ENCODE peak calls at places on chromosome 13, in eight cellular contexts. G, V, M, K, C, F, P and L are unnamed samples.

GRCh38 chr13:102856603-102857002 is 10.8 kb downstream of the ERCC5 start:
- ATAC-seq in G (no peak), M (no peak), P (no peak), F (no peak), C (no peak), V (no peak), K (no peak), L (no peak)

GRCh38 chr13:113009743-113010509 is 40.9 kb downstream of the MCF2L start:
- ATAC-seq in C (no peak), M (no peak), K (no peak), G (no peak), V (peak; percentile 90), P (no peak), F (no peak), L (no peak)

GRCh38 chr13:72384879-72385278 is 342.6 kb downstream of the MZT1 start:
- ATAC-seq in V (no peak), C (no peak), F (no peak), P (no peak), G (no peak), M (no peak), K (no peak), L (no peak)

GRCh38 chr13:110938662-110939421 is 24.0 kb upstream of the ANKRD10 start:
- ATAC-seq in P (no peak), K (no peak), C (no peak), F (no peak), G (no peak), M (no peak), V (no peak), L (no peak)

GRCh38 chr13:40477623-40478608 is 188.5 kb downstream of the FOXO1 start:
- ATAC-seq in V (peak; percentile 24), P (no peak), G (no peak), F (no peak), C (no peak), K (no peak), M (no peak), L (peak; percentile 42)

GRCh38 chr13:108877300-108877699 is 247.9 kb downstream of the MYO16 start:
- ATAC-seq in P (no peak), V (no peak), K (no peak), C (no peak), F (no peak), M (no peak), G (no peak), L (no peak)

GRCh38 chr13:63438951-63439350 is 2023.3 kb upstream of the PCDH20 start:
- ATAC-seq in C (no peak), V (no peak), P (no peak), G (no peak), M (no peak), F (no peak), K (no peak), L (no peak)

GRCh38 chr13:50248537-50249521 is 233.6 kb downstream of the KCNRG start:
- ATAC-seq in M (no peak), G (no peak), C (no peak), P (no peak), V (no peak), K (no peak), F (peak; percentile 80), L (no peak)

GRCh38 chr13:26062853-26063444 is 11.1 kb upstream of the SHISA2 start:
- ATAC-seq in G (peak; percentile 63), V (peak; percentile 76), F (peak; percentile 77), P (peak; percentile 64), K (peak; percentile 84), M (no peak), C (peak; percentile 81), L (no peak)

GRCh38 chr13:110285991-110286923 is 20.7 kb downstream of the COL4A1 start:
- ATAC-seq in F (no peak), V (no peak), P (no peak), K (no peak), G (no peak), C (no peak), M (no peak), L (no peak)

GRCh38 chr13:93169980-93170379 is 56.6 kb upstream of the GPC6 start:
- ATAC-seq in C (no peak), P (no peak), F (no peak), M (no peak), V (peak; percentile 36), G (no peak), K (no peak), L (no peak)

GRCh38 chr13:94305463-94305862 is 174.0 kb downstream of the DCT start:
- ATAC-seq in V (peak; percentile 35), C (no peak), P (no peak), F (no peak), M (no peak), G (no peak), K (no peak), L (peak; percentile 55)

GRCh38 chr13:72535076-72535475 is 192.4 kb downstream of the MZT1 start:
- ATAC-seq in C (no peak), M (no peak), F (peak; percentile 58), P (peak; percentile 50), G (no peak), V (no peak), K (no peak), L (no peak)

GRCh38 chr13:112783135-112783945 is 93.5 kb downstream of the ATP11A start:
- ATAC-seq in F (no peak), V (no peak), M (peak; percentile 93), G (no peak), K (no peak), C (no peak), P (no peak), L (peak; percentile 62)

GRCh38 chr13:114154476-114154875 is 22.1 kb upstream of the RASA3 start:
- ATAC-seq in F (no peak), C (no peak), K (no peak), V (no peak), G (no peak), M (no peak), P (peak; percentile 33), L (no peak)
- H3K4me3 ChIP-seq in F (no peak overlapping the region), C (no peak overlapping the region), K (no peak overlapping the region), V (no peak overlapping the region), G (no peak overlapping the region), M (no peak overlapping the region), P (no peak overlapping the region), L (no peak overlapping the region)

GRCh38 chr13:78606471-78607408 is 3.4 kb upstream of the POU4F1 start:
- ATAC-seq in K (no peak), P (no peak), G (no peak), C (no peak), V (no peak), M (no peak), F (peak; percentile 1), L (no peak)
- TF ChIP-seq POLR2AphosphoS5 in K (no peak), P (no peak), G (no peak), C (no peak), V (no peak), M (no peak), F (no peak), L (no peak)

GRCh38 chr13:29428310-29428991 is 167.0 kb downstream of the SLC7A1 start:
- ATAC-seq in C (peak; percentile 98), F (peak; percentile 96), P (no peak), K (peak; percentile 82), G (peak; percentile 85), M (no peak), V (peak; percentile 94), L (peak; percentile 88)
- H3K4me3 ChIP-seq in C (no peak overlapping the region), F (peak overlapping the region; percentile 66), P (no peak overlapping the region), K (peak overlapping the region; percentile 18), G (peak overlapping the region; percentile 13), M (peak overlapping the region; percentile 19), V (no peak overlapping the region), L (peak overlapping the region; percentile 40)

DNA sequence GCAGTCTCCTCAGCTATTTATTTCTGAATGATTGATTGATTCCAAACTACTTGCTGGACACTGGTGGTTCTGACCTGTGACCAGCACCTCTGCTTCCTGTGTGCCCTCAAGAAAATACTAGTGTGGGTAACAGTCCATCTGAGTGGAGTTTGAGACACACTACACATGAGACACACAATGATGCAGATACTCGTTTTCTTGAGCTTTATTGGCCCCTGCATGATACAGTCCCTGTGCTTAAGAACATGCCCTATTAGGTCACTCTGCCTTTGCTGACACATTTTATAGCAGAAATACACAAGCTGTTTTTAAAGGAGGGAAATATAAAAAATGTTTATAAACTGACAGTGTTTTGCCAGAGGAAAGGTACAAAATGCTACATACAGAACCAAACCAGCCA is 126.9 kb downstream of the STK24 start:
- ATAC-seq in F (no peak), M (no peak), K (no peak), G (no peak), V (no peak), C (no peak), P (no peak), L (no peak)
- TF ChIP-seq POLR2AphosphoS5 in F (no peak), M (no peak), K (no peak), G (no peak), V (no peak), C (no peak), P (no peak), L (no peak)

GRCh38 chr13:98766120-98766519 is 13.6 kb upstream of the SLC15A1 start:
- ATAC-seq in V (no peak), K (no peak), F (no peak), G (no peak), C (no peak), P (no peak), M (no peak), L (no peak)

GRCh38 chr13:98766716-98767115 is 14.2 kb upstream of the SLC15A1 start:
- ATAC-seq in F (no peak), G (no peak), V (no peak), M (no peak), C (no peak), P (no peak), K (no peak), L (no peak)

GRCh38 chr13:98761979-98762616 is 9.6 kb upstream of the SLC15A1 start:
- ATAC-seq in C (no peak), G (no peak), P (peak; percentile 59), V (peak; percentile 57), M (no peak), K (no peak), F (no peak), L (no peak)

GRCh38 chr13:98755729-98756128 is 3.3 kb upstream of the SLC15A1 start:
- ATAC-seq in V (peak; percentile 47), P (no peak), M (no peak), C (no peak), G (no peak), K (no peak), F (no peak), L (no peak)

GRCh38 chr13:98761126-98761978 is 8.9 kb upstream of the SLC15A1 start:
- ATAC-seq in V (peak; percentile 83), G (no peak), F (no peak), K (no peak), M (peak; percentile 50), C (no peak), P (peak; percentile 92), L (peak; percentile 22)
- H3K4me3 ChIP-seq in V (peak overlapping the region; percentile 61), G (no peak overlapping the region), F (no peak overlapping the region), K (no peak overlapping the region), M (peak overlapping the region; percentile 48), C (no peak overlapping the region), P (peak overlapping the region; percentile 19), L (no peak overlapping the region)

DNA sequence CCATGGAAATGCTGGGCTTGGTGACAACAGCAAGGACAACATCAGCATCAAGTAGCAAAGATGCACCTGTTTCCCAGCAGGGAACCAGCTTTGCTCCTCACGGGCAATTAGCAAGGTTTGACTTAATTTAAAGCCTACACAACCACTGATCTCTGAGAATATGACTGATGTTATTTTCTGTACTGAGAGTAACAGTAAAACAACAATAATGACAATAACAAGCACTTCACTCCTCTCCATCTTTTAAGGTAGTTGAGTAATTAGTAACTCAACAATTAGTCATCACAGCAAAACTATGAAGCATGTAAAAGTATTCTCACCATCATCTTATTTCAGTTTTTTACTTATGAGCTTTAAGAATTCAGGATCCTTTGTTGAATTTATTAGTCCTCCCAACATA is 37.3 kb downstream of the ENOX1 start:
- ATAC-seq in M (no peak), K (no peak), V (no peak), G (no peak), F (no peak), P (no peak), C (no peak), L (no peak)
- TF ChIP-seq POLR2AphosphoS5 in M (no peak), K (no peak), V (no peak), G (no peak), F (no peak), P (no peak), C (no peak), L (no peak)